ENCODE peak calls at places on chromosomes 6 and 20, in four cellular contexts. Y is activated gamma-delta T cell treated with Interleukin-2 at 50 U/mL for 16 hours; X is stimulated activated CD4-positive, alpha-beta T cell treated with anti-CD3 and anti-CD28 coated beads, Interleukin-1b, Interleukin-23, amount 100 ng/mL, for 1 hour; K is activated T-cell treated with anti-CD3 and anti-CD28 coated beads, Interleukin-2, amount 50 U/mL, for 72 hours. S is an unnamed sample.

GRCh38 chr20:20786428-20786827 is 74.0 kb upstream of the RALGAPA2 start:
- DNase-seq in Y (no peak), X (no peak), K (no peak), S (no peak)

GRCh38 chr6:141988954-141989705 is 143.6 kb upstream of the GJE1 start:
- DNase-seq in Y (no peak), X (no peak), K (peak; percentile 19), S (peak; percentile 35)

GRCh38 chr20:15756001-15756400 is 817.2 kb downstream of the KIF16B start:
- DNase-seq in Y (no peak), X (no peak), K (no peak), S (no peak)

GRCh38 chr6:151160869-151161268 is 78.9 kb upstream of the AKAP12 start:
- DNase-seq in Y (no peak), X (no peak), K (no peak), S (no peak)

GRCh38 chr6:102732908-102733307 is 1339.4 kb downstream of the GRIK2 start:
- DNase-seq in Y (no peak), X (no peak), K (no peak), S (no peak)

GRCh38 chr6:144447487-144447886 is 162.4 kb downstream of the UTRN start:
- DNase-seq in Y (no peak), X (no peak), K (no peak), S (no peak)

GRCh38 chr6:30647802-30648460 is 998 bp downstream of the C6orf136 start:
- DNase-seq in Y (no peak), X (no peak), K (no peak), S (no peak)

GRCh38 chr6:106973018-106973840 is 1.3 kb downstream of the CD24 start:
- DNase-seq in Y (no peak), X (no peak), K (peak; percentile 3), S (peak; percentile 5)

GRCh38 chr6:97850458-97851218 is 567.6 kb upstream of the MMS22L start:
- DNase-seq in Y (no peak), X (no peak), K (no peak), S (no peak)

GRCh38 chr6:10309826-10310405 is 105.0 kb downstream of the TFAP2A start:
- DNase-seq in Y (no peak), X (no peak), K (no peak), S (no peak)

GRCh38 chr6:96898241-96898851 is 655 bp upstream of the NDUFAF4 start:
- DNase-seq in Y (no peak), X (no peak), K (no peak), S (no peak)

GRCh38 chr6:169930799-169931198 is 179.4 kb downstream of the ERMARD start:
- DNase-seq in Y (no peak), X (no peak), K (no peak), S (no peak)

GRCh38 chr6:93424303-93425064 is 5.1 kb upstream of the EPHA7 start:
- DNase-seq in Y (no peak), X (no peak), K (no peak), S (no peak)

GRCh38 chr6:12848969-12849368 is 132.4 kb downstream of the PHACTR1 start:
- DNase-seq in Y (no peak), X (no peak), K (no peak), S (no peak)

GRCh38 chr6:162973975-162974374 is 246.2 kb downstream of the PACRG start:
- DNase-seq in Y (no peak), X (no peak), K (no peak), S (no peak)

GRCh38 chr6:56709650-56710049 is 67.0 kb upstream of the DST start:
- DNase-seq in Y (no peak), X (no peak), K (no peak), S (no peak)